ENCODE peak calls at places on chromosomes 12 and 14, in seven cellular contexts. U is lower lobe of right lung, E is cardiac muscle cell, P is body of pancreas, V is pancreas, R is psoas muscle, Z is kidney epithelial cell. G is an unnamed sample.

GRCh38 chr14:96581902-96582640 is 79.9 kb downstream of the PAPOLA start:
- DNase-seq in Z (no peak), U (no peak), P (peak), R (no peak), E (no peak), V (no peak), G (no peak)

GRCh38 chr12:8696402-8697100 is 1.2 kb upstream of the RIMKLB start:
- DNase-seq in P (no peak), R (no peak), E (no peak), Z (no peak), V (no peak), U (no peak), G (no peak)

GRCh38 chr12:63353559-63353958 is 202.6 kb upstream of the AVPR1A start:
- DNase-seq in U (no peak), V (no peak), Z (peak), E (no peak), P (no peak), R (no peak), G (peak)

GRCh38 chr12:60266381-60266852 is 670.6 kb downstream of the SLC16A7 start:
- DNase-seq in E (no peak), Z (no peak), R (no peak), P (no peak), U (no peak), V (no peak), G (peak)

GRCh38 chr14:96795443-96795842 is 1.7 kb upstream of the VRK1 start:
- DNase-seq in Z (no peak), U (no peak), V (no peak), R (no peak), E (no peak), P (no peak), G (no peak)

GRCh38 chr12:26936559-26937442 is 980 bp downstream of the INTS13 start:
- DNase-seq in U (no peak), Z (no peak), E (no peak), P (no peak), R (no peak), V (no peak), G (no peak)

GRCh38 chr12:105933671-105934665 is 204.8 kb downstream of the NUAK1 start:
- DNase-seq in U (no peak), E (no peak), P (peak), R (peak), V (no peak), Z (peak), G (peak)

GRCh38 chr14:53237488-53237887 is 84.4 kb upstream of the DDHD1 start:
- DNase-seq in V (no peak), Z (no peak), E (no peak), U (no peak), R (no peak), P (no peak), G (no peak)

GRCh38 chr14:75531660-75532317 is 9.5 kb downstream of the BATF start:
- DNase-seq in Z (peak), V (no peak), P (no peak), R (no peak), U (no peak), E (no peak), G (no peak)

GRCh38 chr12:91383106-91383505 is 200.5 kb upstream of the DCN start:
- DNase-seq in R (no peak), P (no peak), E (no peak), V (no peak), Z (no peak), U (no peak), G (peak)

GRCh38 chr12:120301962-120302815 is at the start of gene SIRT4:
- DNase-seq in U (peak), E (peak), Z (peak), R (peak), P (peak), V (peak), G (peak)

GRCh38 chr14:95535226-95536021 is 574 bp downstream of the GLRX5 start:
- DNase-seq in R (peak), E (no peak), Z (no peak), P (peak), U (no peak), V (peak), G (no peak)

GRCh38 chr12:67754933-67755697 is 106.6 kb downstream of the DYRK2 start:
- DNase-seq in P (peak), Z (no peak), V (peak), E (no peak), U (no peak), R (no peak), G (no peak)

GRCh38 chr12:132402831-132403416 is 73.5 kb upstream of the GALNT9 start:
- DNase-seq in V (no peak), E (no peak), U (peak), P (no peak), R (peak), Z (no peak), G (no peak)

GRCh38 chr12:70806827-70807226 is 113.7 kb downstream of the PTPRR start:
- DNase-seq in P (no peak), Z (no peak), E (no peak), V (no peak), R (no peak), U (no peak), G (no peak)

GRCh38 chr12:46480724-46481123 is 108.2 kb upstream of the SLC38A2 start:
- DNase-seq in Z (no peak), P (no peak), U (no peak), V (no peak), R (no peak), E (no peak), G (no peak)

GRCh38 chr12:116878567-116879508 is 2.4 kb downstream of the HRK start:
- DNase-seq in R (no peak), P (no peak), V (no peak), U (no peak), Z (no peak), E (peak), G (no peak)

GRCh38 chr14:103522649-103523582 is at the start of gene CKB:
- DNase-seq in V (no peak), E (peak), U (peak), P (peak), Z (no peak), R (peak), G (no peak)

GRCh38 chr12:93918900-93919299 is 229.5 kb upstream of the PLXNC1 start:
- DNase-seq in P (no peak), R (no peak), U (no peak), V (no peak), Z (no peak), E (no peak), G (no peak)

GRCh38 chr14:34231626-34232025 is 230.4 kb downstream of the SPTSSA start:
- DNase-seq in U (no peak), Z (no peak), P (no peak), E (no peak), V (no peak), R (no peak), G (no peak)

GRCh38 chr12:116466536-116466935 is 92.6 kb upstream of the MAP1LC3B2 start:
- DNase-seq in V (no peak), Z (peak), U (no peak), R (no peak), E (no peak), P (no peak), G (peak)

GRCh38 chr12:94437303-94437702 is 22.4 kb downstream of the CEP83 start:
- DNase-seq in V (no peak), E (no peak), Z (no peak), U (no peak), P (no peak), R (no peak), G (no peak)

GRCh38 chr14:70653662-70654061 is 11.9 kb downstream of the TTC9 start:
- DNase-seq in R (no peak), P (no peak), Z (no peak), E (no peak), V (no peak), U (no peak), G (no peak)

GRCh38 chr12:115710104-115710564 is 567.4 kb downstream of the MED13L start:
- DNase-seq in R (no peak), P (peak), Z (no peak), V (peak), E (no peak), U (no peak), G (peak)

GRCh38 chr12:34303091-34303870 is 281.0 kb downstream of the ALG10 start:
- DNase-seq in U (peak), P (no peak), E (no peak), R (peak), Z (no peak), V (no peak), G (no peak)

GRCh38 chr14:99133563-99134332 is 138.2 kb downstream of the BCL11B start:
- DNase-seq in P (peak), R (peak), E (no peak), Z (no peak), V (no peak), U (no peak), G (no peak)

GRCh38 chr14:28308727-28309126 is 457.9 kb upstream of the FOXG1 start:
- DNase-seq in V (no peak), Z (peak), U (no peak), P (no peak), R (no peak), E (no peak), G (peak)

GRCh38 chr14:51963164-51963733 is 26.1 kb upstream of the RTRAF start:
- DNase-seq in E (no peak), V (no peak), U (no peak), R (no peak), Z (no peak), P (no peak), G (no peak)

GRCh38 chr12:66352197-66352596 is 49.9 kb downstream of the HELB start:
- DNase-seq in U (no peak), Z (no peak), R (no peak), P (peak), V (no peak), E (peak), G (no peak)

DNA sequence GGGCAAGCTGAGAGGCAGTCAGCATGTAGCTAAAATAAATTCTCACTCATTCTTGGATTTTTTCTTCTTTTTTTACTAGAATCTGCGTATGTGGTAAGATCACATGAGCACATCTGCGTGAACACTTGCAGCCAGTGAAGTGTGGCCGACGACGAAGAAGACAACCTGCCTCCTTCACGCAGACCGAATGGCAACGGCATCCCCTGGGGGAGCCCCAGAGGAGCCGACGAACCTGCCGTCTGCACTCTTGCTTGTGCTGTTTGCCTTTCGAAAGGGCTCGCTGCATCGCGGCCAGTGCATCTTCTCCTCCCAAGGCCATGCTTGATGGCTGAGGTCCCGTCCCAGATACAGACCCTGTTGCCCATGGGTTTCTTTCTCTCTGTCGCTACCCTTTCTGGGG is 113.8 kb downstream of the KCNK10 start:
- DNase-seq in E (no peak), V (no peak), R (no peak), P (no peak), U (no peak), Z (no peak), G (no peak)
- H3K4me3 ChIP-seq in E (no peak), V (no peak), R (no peak), P (no peak), U (no peak), Z (no peak), G (no peak)

DNA sequence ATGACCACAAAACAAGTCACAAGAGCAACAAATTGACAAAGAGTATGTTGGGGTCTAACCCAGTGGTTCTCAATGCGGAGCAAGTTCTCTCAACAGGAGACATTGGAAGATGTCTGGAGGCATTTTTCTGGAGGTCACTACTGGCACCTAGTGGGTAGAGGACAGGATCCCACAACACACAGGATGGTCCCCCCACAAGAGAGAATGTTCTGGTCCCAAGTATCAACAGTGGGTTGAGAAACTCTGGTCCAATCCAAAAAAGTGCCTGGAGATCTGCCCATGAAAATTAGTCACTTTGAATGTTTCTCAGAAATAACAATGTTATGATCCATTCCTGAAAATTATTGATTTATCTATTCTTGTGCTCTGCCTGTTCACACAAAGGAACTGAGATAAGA is 3.3 kb downstream of the SSH1 start:
- DNase-seq in R (no peak), P (no peak), U (no peak), Z (no peak), V (peak), E (no peak), G (peak)
- H3K4me3 ChIP-seq in R (peak), P (no peak), U (no peak), Z (no peak), V (no peak), E (no peak), G (no peak)

GRCh38 chr12:56634242-56634836 is 4.2 kb upstream of the BAZ2A start:
- DNase-seq in U (peak), E (peak), Z (no peak), V (peak), P (peak), R (no peak), G (no peak)

GRCh38 chr12:56633465-56634241 is 3.5 kb upstream of the BAZ2A start:
- DNase-seq in R (no peak), Z (no peak), E (no peak), P (no peak), V (no peak), U (no peak), G (no peak)

GRCh38 chr12:56636118-56636674 is 6.1 kb upstream of the BAZ2A start:
- DNase-seq in P (peak), V (peak), U (peak), R (peak), E (peak), Z (no peak), G (peak)

GRCh38 chr12:56635539-56636117 is 5.5 kb upstream of the BAZ2A start:
- DNase-seq in E (no peak), P (no peak), U (no peak), Z (no peak), V (no peak), R (no peak), G (no peak)

DNA sequence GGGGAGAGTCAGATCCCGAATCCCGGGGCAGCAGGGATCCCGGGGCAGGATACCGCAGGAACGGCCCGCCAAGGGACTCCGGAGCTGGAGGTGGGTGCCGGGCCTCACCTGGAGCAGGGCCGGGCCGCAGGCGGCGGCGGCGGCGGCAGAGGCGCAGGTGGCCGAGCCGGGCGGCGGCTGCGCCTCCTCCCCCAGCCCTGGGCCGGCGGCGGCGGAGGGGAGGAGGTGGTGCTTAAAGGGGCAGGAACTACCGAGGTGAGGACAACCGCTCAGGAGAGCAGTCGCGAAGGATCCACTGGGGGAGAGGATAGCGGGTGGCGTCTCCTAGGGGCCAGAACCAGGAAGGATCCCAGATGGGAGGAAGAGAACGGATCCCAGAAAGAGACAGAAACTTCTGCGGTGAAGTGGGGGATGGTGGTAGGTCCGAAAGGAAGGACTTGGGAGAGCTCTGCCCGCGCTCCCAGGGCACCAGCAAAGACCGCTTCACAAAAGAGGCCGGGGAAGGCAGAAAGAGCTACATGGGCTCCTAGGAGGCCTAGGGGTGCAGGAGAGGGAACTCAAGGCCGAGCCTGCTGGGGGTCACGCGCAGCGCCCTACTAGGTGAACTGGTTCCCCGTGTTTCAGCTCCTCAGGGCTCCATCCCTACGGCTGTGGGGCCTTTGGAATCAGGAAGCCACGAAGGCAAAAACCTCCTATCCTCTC is 4.9 kb upstream of the BAZ2A start:
- DNase-seq in R (peak), P (peak), Z (no peak), E (peak), V (peak), U (peak), G (peak)
- H3K4me3 ChIP-seq in R (peak), P (peak), Z (peak), E (peak), V (peak), U (peak), G (peak)

GRCh38 chr12:130253866-130254265 is 83.8 kb upstream of the PIWIL1 start:
- DNase-seq in E (no peak), V (peak), U (no peak), Z (no peak), R (no peak), P (peak), G (no peak)

GRCh38 chr12:130246560-130246959 is 84.3 kb downstream of the FZD10 start:
- DNase-seq in Z (no peak), R (no peak), V (no peak), P (no peak), E (no peak), U (no peak), G (no peak)

GRCh38 chr12:130254476-130255276 is 83.0 kb upstream of the PIWIL1 start:
- DNase-seq in P (peak), E (no peak), R (no peak), V (peak), U (no peak), Z (peak), G (no peak)

GRCh38 chr12:130247634-130248237 is 85.5 kb downstream of the FZD10 start:
- DNase-seq in U (no peak), P (no peak), R (no peak), V (no peak), E (no peak), Z (no peak), G (no peak)

DNA sequence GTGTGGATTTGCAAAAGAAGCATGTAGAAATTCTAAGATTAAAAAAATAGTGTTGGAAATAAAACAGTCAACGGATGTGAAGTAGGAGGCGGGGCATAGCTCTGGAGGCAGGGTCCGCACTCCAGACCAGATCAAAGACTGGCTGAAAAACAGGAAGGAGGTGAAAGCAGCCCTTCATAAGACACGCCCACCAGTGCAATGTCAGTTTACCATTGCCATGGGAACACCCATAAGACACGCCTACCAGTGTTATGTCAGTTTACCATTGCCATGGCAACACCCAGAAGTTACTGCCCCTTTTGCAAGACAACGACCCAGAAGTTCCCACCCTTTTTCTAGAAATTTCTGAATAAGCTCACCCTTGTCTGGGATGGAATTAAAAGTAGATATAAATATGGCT is 87.1 kb downstream of the FZD10 start:
- DNase-seq in U (no peak), P (no peak), V (no peak), R (no peak), Z (no peak), E (no peak), G (no peak)
- H3K4me3 ChIP-seq in U (no peak), P (no peak), V (no peak), R (no peak), Z (no peak), E (no peak), G (no peak)

DNA sequence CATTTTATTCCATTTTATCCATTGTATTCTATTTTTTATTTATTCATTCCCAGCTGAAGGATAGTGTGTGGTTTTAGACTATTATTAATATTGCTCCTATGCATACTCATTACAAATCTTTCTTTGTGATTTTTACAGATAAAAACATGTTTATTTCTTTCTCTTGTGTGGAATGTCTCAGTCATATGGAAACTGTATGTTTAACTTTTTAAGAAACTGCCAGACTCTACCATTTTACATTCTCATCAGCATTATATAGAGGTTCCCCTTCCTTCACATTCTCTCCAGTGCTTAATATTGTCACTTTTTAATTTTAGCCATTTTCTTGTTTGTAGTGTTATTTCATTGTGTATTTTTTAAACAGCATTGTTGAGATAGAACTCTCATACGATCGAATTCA is 26.7 kb downstream of the PALS1 start:
- DNase-seq in V (no peak), P (no peak), U (no peak), Z (no peak), R (no peak), E (no peak), G (no peak)
- H3K4me3 ChIP-seq in V (no peak), P (no peak), U (no peak), Z (no peak), R (peak), E (no peak), G (no peak)

GRCh38 chr12:57885207-57885606 is 38.7 kb upstream of the CTDSP2 start:
- DNase-seq in E (no peak), V (no peak), P (no peak), U (no peak), R (no peak), Z (no peak), G (no peak)

GRCh38 chr12:57886590-57887363 is 40.2 kb upstream of the CTDSP2 start:
- DNase-seq in U (no peak), Z (no peak), P (no peak), V (no peak), R (no peak), E (peak), G (no peak)

GRCh38 chr12:57888407-57889157 is 42.1 kb upstream of the CTDSP2 start:
- DNase-seq in P (no peak), Z (no peak), R (peak), U (no peak), E (no peak), V (no peak), G (no peak)

GRCh38 chr12:57889541-57889989 is 43.0 kb upstream of the CTDSP2 start:
- DNase-seq in R (peak), V (no peak), P (peak), U (no peak), Z (no peak), E (no peak), G (peak)

GRCh38 chr12:57887631-57888406 is 41.3 kb upstream of the CTDSP2 start:
- DNase-seq in V (no peak), U (no peak), E (peak), R (no peak), Z (no peak), P (no peak), G (no peak)
- H3K4me3 ChIP-seq in V (no peak), U (peak), E (no peak), R (peak), Z (no peak), P (no peak), G (no peak)

DNA sequence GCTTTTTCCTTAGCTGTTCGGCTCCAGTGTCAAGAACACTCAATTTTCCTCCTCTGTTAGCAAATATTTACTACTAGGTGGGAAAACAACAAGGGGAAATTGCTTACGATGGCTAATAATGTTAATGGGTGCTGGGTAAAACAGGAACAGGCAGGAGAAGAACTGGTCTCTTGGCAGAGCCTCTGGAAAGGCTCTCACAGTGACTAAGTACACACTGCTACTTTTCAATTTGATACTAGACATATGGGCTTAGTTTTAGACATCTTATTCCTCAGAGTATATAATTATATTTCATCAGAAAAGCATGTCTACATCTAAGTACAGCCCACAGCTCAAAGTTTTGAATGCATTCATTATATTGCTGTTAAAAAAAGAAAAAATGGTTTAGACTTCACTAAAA is 65.4 kb upstream of the SAV1 start:
- DNase-seq in E (no peak), P (no peak), V (no peak), Z (no peak), R (no peak), U (no peak), G (no peak)
- H3K4me3 ChIP-seq in E (no peak), P (no peak), V (no peak), Z (no peak), R (no peak), U (no peak), G (no peak)